ENCODE peak calls at places on chromosomes 16 and 17, in ten cellular contexts. One of them, this sample, is unnamed.

GRCh38 chr16:10485698-10486382 is 94.6 kb downstream of the EMP2 start:
- DNase-seq in lung: no peak
- DNase-seq in SK-N-MC: no peak
- DNase-seq in testis: no peak
- DNase-seq in CD8-positive, alpha-beta T cell: no peak
- DNase-seq in stimulated activated naive CD4-positive, alpha-beta T cell: no peak
- DNase-seq in stimulated activated CD4-positive, alpha-beta T cell treated with anti-CD3 and anti-CD28 coated beads, Interleukin-1b, Interleukin-23, amount 100 ng/mL, for 1 hour: no peak
- DNase-seq in fibroblast of the conjunctiva: no peak
- DNase-seq in ACHN: no peak
- DNase-seq in sciatic nerve: no peak
- DNase-seq in this sample: no peak

GRCh38 chr16:75294773-75295172 is 43.3 kb upstream of the BCAR1 start:
- DNase-seq in stimulated activated CD4-positive, alpha-beta T cell treated with anti-CD3 and anti-CD28 coated beads, Interleukin-1b, Interleukin-23, amount 100 ng/mL, for 1 hour: no peak
- DNase-seq in sciatic nerve: no peak
- DNase-seq in lung: no peak
- DNase-seq in stimulated activated naive CD4-positive, alpha-beta T cell: no peak
- DNase-seq in fibroblast of the conjunctiva: no peak
- DNase-seq in CD8-positive, alpha-beta T cell: no peak
- DNase-seq in testis: no peak
- DNase-seq in ACHN: no peak
- DNase-seq in SK-N-MC: no peak
- DNase-seq in this sample: no peak

GRCh38 chr16:31471241-31471874 is 594 bp upstream of the TGFB1I1 start:
- DNase-seq in sciatic nerve: no peak
- DNase-seq in stimulated activated CD4-positive, alpha-beta T cell treated with anti-CD3 and anti-CD28 coated beads, Interleukin-1b, Interleukin-23, amount 100 ng/mL, for 1 hour: no peak
- DNase-seq in SK-N-MC: no peak
- DNase-seq in lung: no peak
- DNase-seq in ACHN: no peak
- DNase-seq in CD8-positive, alpha-beta T cell: no peak
- DNase-seq in fibroblast of the conjunctiva: no peak
- DNase-seq in testis: no peak
- DNase-seq in stimulated activated naive CD4-positive, alpha-beta T cell: no peak
- DNase-seq in this sample: no peak

GRCh38 chr17:30093463-30094147 is 23.0 kb upstream of the NSRP1 start:
- DNase-seq in CD8-positive, alpha-beta T cell: peak
- DNase-seq in testis: peak
- DNase-seq in lung: no peak
- DNase-seq in ACHN: peak
- DNase-seq in stimulated activated CD4-positive, alpha-beta T cell treated with anti-CD3 and anti-CD28 coated beads, Interleukin-1b, Interleukin-23, amount 100 ng/mL, for 1 hour: no peak
- DNase-seq in sciatic nerve: no peak
- DNase-seq in SK-N-MC: no peak
- DNase-seq in stimulated activated naive CD4-positive, alpha-beta T cell: peak
- DNase-seq in fibroblast of the conjunctiva: peak
- DNase-seq in this sample: peak

GRCh38 chr16:83888672-83889044 is 10.3 kb upstream of the MLYCD start:
- DNase-seq in lung: no peak
- DNase-seq in CD8-positive, alpha-beta T cell: no peak
- DNase-seq in stimulated activated naive CD4-positive, alpha-beta T cell: no peak
- DNase-seq in sciatic nerve: no peak
- DNase-seq in testis: peak
- DNase-seq in ACHN: no peak
- DNase-seq in SK-N-MC: no peak
- DNase-seq in stimulated activated CD4-positive, alpha-beta T cell treated with anti-CD3 and anti-CD28 coated beads, Interleukin-1b, Interleukin-23, amount 100 ng/mL, for 1 hour: no peak
- DNase-seq in fibroblast of the conjunctiva: no peak
- DNase-seq in this sample: no peak

GRCh38 chr17:36945959-36946725 is 2.6 kb upstream of the AATF start:
- DNase-seq in lung: no peak
- DNase-seq in stimulated activated naive CD4-positive, alpha-beta T cell: peak
- DNase-seq in stimulated activated CD4-positive, alpha-beta T cell treated with anti-CD3 and anti-CD28 coated beads, Interleukin-1b, Interleukin-23, amount 100 ng/mL, for 1 hour: no peak
- DNase-seq in ACHN: no peak
- DNase-seq in testis: no peak
- DNase-seq in CD8-positive, alpha-beta T cell: no peak
- DNase-seq in SK-N-MC: no peak
- DNase-seq in sciatic nerve: no peak
- DNase-seq in fibroblast of the conjunctiva: no peak
- DNase-seq in this sample: no peak

GRCh38 chr16:55292491-55292890 is 31.5 kb upstream of the IRX6 start:
- DNase-seq in stimulated activated CD4-positive, alpha-beta T cell treated with anti-CD3 and anti-CD28 coated beads, Interleukin-1b, Interleukin-23, amount 100 ng/mL, for 1 hour: no peak
- DNase-seq in sciatic nerve: no peak
- DNase-seq in CD8-positive, alpha-beta T cell: no peak
- DNase-seq in testis: no peak
- DNase-seq in SK-N-MC: no peak
- DNase-seq in lung: no peak
- DNase-seq in fibroblast of the conjunctiva: no peak
- DNase-seq in ACHN: no peak
- DNase-seq in stimulated activated naive CD4-positive, alpha-beta T cell: no peak
- DNase-seq in this sample: no peak

GRCh38 chr17:64133546-64134215 is 3.7 kb upstream of the ERN1 start:
- DNase-seq in SK-N-MC: no peak
- DNase-seq in sciatic nerve: no peak
- DNase-seq in fibroblast of the conjunctiva: peak
- DNase-seq in CD8-positive, alpha-beta T cell: no peak
- DNase-seq in stimulated activated CD4-positive, alpha-beta T cell treated with anti-CD3 and anti-CD28 coated beads, Interleukin-1b, Interleukin-23, amount 100 ng/mL, for 1 hour: no peak
- DNase-seq in ACHN: peak
- DNase-seq in testis: peak
- DNase-seq in lung: no peak
- DNase-seq in stimulated activated naive CD4-positive, alpha-beta T cell: peak
- DNase-seq in this sample: peak

GRCh38 chr17:19539040-19539399 is 5.4 kb downstream of the SLC47A1 start:
- DNase-seq in sciatic nerve: no peak
- DNase-seq in testis: no peak
- DNase-seq in SK-N-MC: no peak
- DNase-seq in ACHN: no peak
- DNase-seq in lung: no peak
- DNase-seq in fibroblast of the conjunctiva: no peak
- DNase-seq in stimulated activated CD4-positive, alpha-beta T cell treated with anti-CD3 and anti-CD28 coated beads, Interleukin-1b, Interleukin-23, amount 100 ng/mL, for 1 hour: no peak
- DNase-seq in stimulated activated naive CD4-positive, alpha-beta T cell: no peak
- DNase-seq in CD8-positive, alpha-beta T cell: no peak
- DNase-seq in this sample: no peak

GRCh38 chr16:27947696-27948095 is 115.8 kb downstream of the GSG1L start:
- DNase-seq in CD8-positive, alpha-beta T cell: no peak
- DNase-seq in testis: no peak
- DNase-seq in stimulated activated CD4-positive, alpha-beta T cell treated with anti-CD3 and anti-CD28 coated beads, Interleukin-1b, Interleukin-23, amount 100 ng/mL, for 1 hour: no peak
- DNase-seq in ACHN: no peak
- DNase-seq in SK-N-MC: no peak
- DNase-seq in lung: no peak
- DNase-seq in sciatic nerve: no peak
- DNase-seq in stimulated activated naive CD4-positive, alpha-beta T cell: no peak
- DNase-seq in fibroblast of the conjunctiva: no peak
- DNase-seq in this sample: no peak

GRCh38 chr17:40560592-40561293 is 4.5 kb downstream of the CCR7 start:
- DNase-seq in sciatic nerve: no peak
- DNase-seq in ACHN: peak
- DNase-seq in stimulated activated naive CD4-positive, alpha-beta T cell: peak
- DNase-seq in stimulated activated CD4-positive, alpha-beta T cell treated with anti-CD3 and anti-CD28 coated beads, Interleukin-1b, Interleukin-23, amount 100 ng/mL, for 1 hour: no peak
- DNase-seq in lung: no peak
- DNase-seq in CD8-positive, alpha-beta T cell: peak
- DNase-seq in testis: no peak
- DNase-seq in SK-N-MC: no peak
- DNase-seq in fibroblast of the conjunctiva: no peak
- DNase-seq in this sample: peak

GRCh38 chr16:4426021-4426684 is 485 bp downstream of the DNAJA3 start:
- DNase-seq in testis: no peak
- DNase-seq in fibroblast of the conjunctiva: no peak
- DNase-seq in sciatic nerve: no peak
- DNase-seq in CD8-positive, alpha-beta T cell: no peak
- DNase-seq in lung: no peak
- DNase-seq in stimulated activated CD4-positive, alpha-beta T cell treated with anti-CD3 and anti-CD28 coated beads, Interleukin-1b, Interleukin-23, amount 100 ng/mL, for 1 hour: no peak
- DNase-seq in SK-N-MC: no peak
- DNase-seq in ACHN: peak
- DNase-seq in stimulated activated naive CD4-positive, alpha-beta T cell: no peak
- DNase-seq in this sample: no peak

GRCh38 chr16:89410794-89411309 is 79.5 kb downstream of the ANKRD11 start:
- DNase-seq in fibroblast of the conjunctiva: peak
- DNase-seq in testis: peak
- DNase-seq in lung: peak
- DNase-seq in SK-N-MC: no peak
- DNase-seq in ACHN: no peak
- DNase-seq in CD8-positive, alpha-beta T cell: peak
- DNase-seq in stimulated activated CD4-positive, alpha-beta T cell treated with anti-CD3 and anti-CD28 coated beads, Interleukin-1b, Interleukin-23, amount 100 ng/mL, for 1 hour: no peak
- DNase-seq in sciatic nerve: no peak
- DNase-seq in stimulated activated naive CD4-positive, alpha-beta T cell: no peak
- DNase-seq in this sample: peak

GRCh38 chr17:42683407-42684031 is 1.2 kb downstream of the CNTNAP1 start:
- DNase-seq in fibroblast of the conjunctiva: no peak
- DNase-seq in stimulated activated CD4-positive, alpha-beta T cell treated with anti-CD3 and anti-CD28 coated beads, Interleukin-1b, Interleukin-23, amount 100 ng/mL, for 1 hour: no peak
- DNase-seq in testis: no peak
- DNase-seq in ACHN: no peak
- DNase-seq in stimulated activated naive CD4-positive, alpha-beta T cell: peak
- DNase-seq in lung: no peak
- DNase-seq in CD8-positive, alpha-beta T cell: peak
- DNase-seq in SK-N-MC: no peak
- DNase-seq in sciatic nerve: no peak
- DNase-seq in this sample: no peak

GRCh38 chr17:74608511-74608910 is 15.0 kb downstream of the CD300E start:
- DNase-seq in SK-N-MC: no peak
- DNase-seq in fibroblast of the conjunctiva: no peak
- DNase-seq in testis: no peak
- DNase-seq in stimulated activated CD4-positive, alpha-beta T cell treated with anti-CD3 and anti-CD28 coated beads, Interleukin-1b, Interleukin-23, amount 100 ng/mL, for 1 hour: no peak
- DNase-seq in ACHN: no peak
- DNase-seq in CD8-positive, alpha-beta T cell: no peak
- DNase-seq in stimulated activated naive CD4-positive, alpha-beta T cell: no peak
- DNase-seq in sciatic nerve: no peak
- DNase-seq in lung: no peak
- DNase-seq in this sample: no peak

GRCh38 chr17:29113334-29113733 is 66.9 kb downstream of the MYO18A start:
- DNase-seq in CD8-positive, alpha-beta T cell: no peak
- DNase-seq in SK-N-MC: no peak
- DNase-seq in ACHN: no peak
- DNase-seq in stimulated activated naive CD4-positive, alpha-beta T cell: no peak
- DNase-seq in fibroblast of the conjunctiva: no peak
- DNase-seq in lung: no peak
- DNase-seq in testis: no peak
- DNase-seq in stimulated activated CD4-positive, alpha-beta T cell treated with anti-CD3 and anti-CD28 coated beads, Interleukin-1b, Interleukin-23, amount 100 ng/mL, for 1 hour: no peak
- DNase-seq in sciatic nerve: no peak
- DNase-seq in this sample: no peak

GRCh38 chr17:28811594-28812135 is 30.9 kb downstream of the FAM222B start:
- DNase-seq in sciatic nerve: no peak
- DNase-seq in ACHN: peak
- DNase-seq in stimulated activated naive CD4-positive, alpha-beta T cell: peak
- DNase-seq in fibroblast of the conjunctiva: no peak
- DNase-seq in stimulated activated CD4-positive, alpha-beta T cell treated with anti-CD3 and anti-CD28 coated beads, Interleukin-1b, Interleukin-23, amount 100 ng/mL, for 1 hour: no peak
- DNase-seq in CD8-positive, alpha-beta T cell: no peak
- DNase-seq in SK-N-MC: no peak
- DNase-seq in testis: no peak
- DNase-seq in lung: no peak
- DNase-seq in this sample: peak

GRCh38 chr17:66673668-66674276 is 161.1 kb upstream of the CACNG5 start:
- DNase-seq in lung: peak
- DNase-seq in fibroblast of the conjunctiva: peak
- DNase-seq in ACHN: peak
- DNase-seq in SK-N-MC: peak
- DNase-seq in stimulated activated naive CD4-positive, alpha-beta T cell: peak
- DNase-seq in sciatic nerve: peak
- DNase-seq in stimulated activated CD4-positive, alpha-beta T cell treated with anti-CD3 and anti-CD28 coated beads, Interleukin-1b, Interleukin-23, amount 100 ng/mL, for 1 hour: peak
- DNase-seq in CD8-positive, alpha-beta T cell: peak
- DNase-seq in testis: peak
- DNase-seq in this sample: peak

GRCh38 chr16:16167927-16168326 is 55.4 kb downstream of the ABCC6 start:
- DNase-seq in fibroblast of the conjunctiva: no peak
- DNase-seq in SK-N-MC: no peak
- DNase-seq in sciatic nerve: no peak
- DNase-seq in lung: no peak
- DNase-seq in CD8-positive, alpha-beta T cell: no peak
- DNase-seq in stimulated activated naive CD4-positive, alpha-beta T cell: no peak
- DNase-seq in ACHN: no peak
- DNase-seq in stimulated activated CD4-positive, alpha-beta T cell treated with anti-CD3 and anti-CD28 coated beads, Interleukin-1b, Interleukin-23, amount 100 ng/mL, for 1 hour: no peak
- DNase-seq in testis: no peak
- DNase-seq in this sample: no peak

GRCh38 chr17:5665164-5665563 is 80.9 kb upstream of the NLRP1 start:
- DNase-seq in SK-N-MC: no peak
- DNase-seq in testis: no peak
- DNase-seq in stimulated activated naive CD4-positive, alpha-beta T cell: no peak
- DNase-seq in fibroblast of the conjunctiva: no peak
- DNase-seq in CD8-positive, alpha-beta T cell: no peak
- DNase-seq in sciatic nerve: no peak
- DNase-seq in lung: no peak
- DNase-seq in stimulated activated CD4-positive, alpha-beta T cell treated with anti-CD3 and anti-CD28 coated beads, Interleukin-1b, Interleukin-23, amount 100 ng/mL, for 1 hour: no peak
- DNase-seq in ACHN: no peak
- DNase-seq in this sample: no peak

GRCh38 chr16:88681084-88681680 is 5.1 kb downstream of the SNAI3 start:
- DNase-seq in SK-N-MC: no peak
- DNase-seq in sciatic nerve: no peak
- DNase-seq in CD8-positive, alpha-beta T cell: peak
- DNase-seq in ACHN: peak
- DNase-seq in stimulated activated naive CD4-positive, alpha-beta T cell: peak
- DNase-seq in fibroblast of the conjunctiva: no peak
- DNase-seq in stimulated activated CD4-positive, alpha-beta T cell treated with anti-CD3 and anti-CD28 coated beads, Interleukin-1b, Interleukin-23, amount 100 ng/mL, for 1 hour: no peak
- DNase-seq in lung: no peak
- DNase-seq in testis: no peak
- DNase-seq in this sample: peak

GRCh38 chr16:85752511-85753420 is 1.9 kb upstream of the C16orf74 start:
- DNase-seq in stimulated activated CD4-positive, alpha-beta T cell treated with anti-CD3 and anti-CD28 coated beads, Interleukin-1b, Interleukin-23, amount 100 ng/mL, for 1 hour: no peak
- DNase-seq in sciatic nerve: no peak
- DNase-seq in lung: no peak
- DNase-seq in testis: peak
- DNase-seq in CD8-positive, alpha-beta T cell: no peak
- DNase-seq in fibroblast of the conjunctiva: no peak
- DNase-seq in stimulated activated naive CD4-positive, alpha-beta T cell: no peak
- DNase-seq in ACHN: no peak
- DNase-seq in SK-N-MC: no peak
- DNase-seq in this sample: peak

GRCh38 chr16:72021043-72021442 is 12.5 kb downstream of the DHODH start:
- DNase-seq in SK-N-MC: no peak
- DNase-seq in lung: no peak
- DNase-seq in sciatic nerve: no peak
- DNase-seq in CD8-positive, alpha-beta T cell: no peak
- DNase-seq in testis: no peak
- DNase-seq in stimulated activated naive CD4-positive, alpha-beta T cell: no peak
- DNase-seq in fibroblast of the conjunctiva: no peak
- DNase-seq in stimulated activated CD4-positive, alpha-beta T cell treated with anti-CD3 and anti-CD28 coated beads, Interleukin-1b, Interleukin-23, amount 100 ng/mL, for 1 hour: no peak
- DNase-seq in ACHN: no peak
- DNase-seq in this sample: no peak

GRCh38 chr17:973053-973452 is 6.5 kb downstream of the NXN start:
- DNase-seq in testis: no peak
- DNase-seq in SK-N-MC: no peak
- DNase-seq in stimulated activated naive CD4-positive, alpha-beta T cell: no peak
- DNase-seq in CD8-positive, alpha-beta T cell: no peak
- DNase-seq in lung: no peak
- DNase-seq in stimulated activated CD4-positive, alpha-beta T cell treated with anti-CD3 and anti-CD28 coated beads, Interleukin-1b, Interleukin-23, amount 100 ng/mL, for 1 hour: no peak
- DNase-seq in fibroblast of the conjunctiva: no peak
- DNase-seq in ACHN: no peak
- DNase-seq in sciatic nerve: no peak
- DNase-seq in this sample: peak

GRCh38 chr16:11232852-11233726 is 22.9 kb downstream of the SOCS1 start:
- DNase-seq in stimulated activated naive CD4-positive, alpha-beta T cell: peak
- DNase-seq in sciatic nerve: no peak
- DNase-seq in CD8-positive, alpha-beta T cell: peak
- DNase-seq in SK-N-MC: no peak
- DNase-seq in stimulated activated CD4-positive, alpha-beta T cell treated with anti-CD3 and anti-CD28 coated beads, Interleukin-1b, Interleukin-23, amount 100 ng/mL, for 1 hour: no peak
- DNase-seq in lung: peak
- DNase-seq in ACHN: no peak
- DNase-seq in fibroblast of the conjunctiva: no peak
- DNase-seq in testis: no peak
- DNase-seq in this sample: no peak

This sample was measured in Calu3.